ENCODE peak calls at places on chromosomes 7 and 10, in four cellular contexts. L is H1, M is GM12878, H is HepG2. N is an unnamed sample. For H3K36me3, the result is how much of the 10 kb centered on the place peaks cover.

GRCh38 chr10:12605580-12606405 is 256.4 kb downstream of the CAMK1D start:
- DNase-seq in L (no peak), M (no peak), H (peak), N (no peak)

GRCh38 chr7:778968-779451 is 51.9 kb upstream of the PRKAR1B start:
- DNase-seq in L (no peak), M (no peak), H (no peak), N (no peak)

GRCh38 chr10:4051011-4051407 is 266.0 kb upstream of the KLF6 start:
- DNase-seq in L (no peak), M (no peak), H (no peak), N (no peak)

GRCh38 chr10:116835658-116836057 is 13.6 kb upstream of the ENO4 start:
- DNase-seq in L (no peak), M (no peak), H (no peak), N (no peak)

GRCh38 chr7:29282819-29283414 is 88.3 kb downstream of the CHN2 start:
- DNase-seq in L (no peak), M (no peak), H (no peak), N (no peak)

GRCh38 chr7:44433255-44434022 is 57.0 kb downstream of the NUDCD3 start:
- DNase-seq in L (no peak), M (no peak), H (no peak), N (no peak)

GRCh38 chr10:61825617-61826016 is 75.9 kb upstream of the ARID5B start:
- DNase-seq in L (no peak), M (no peak), H (no peak), N (no peak)

GRCh38 chr10:130042386-130042785 is 68.2 kb downstream of the C10orf143 start:
- DNase-seq in L (no peak), M (no peak), H (no peak), N (no peak)

GRCh38 chr7:1662767-1663166 is 7.3 kb upstream of the ELFN1 start:
- DNase-seq in L (no peak), M (no peak), H (no peak), N (no peak)

GRCh38 chr10:17453377-17454091 is 861 bp downstream of the ST8SIA6 start:
- DNase-seq in L (peak), M (no peak), H (no peak), N (peak)

GRCh38 chr7:12802070-12802469 is 114.6 kb downstream of the ARL4A start:
- DNase-seq in L (no peak), M (no peak), H (no peak), N (no peak)

GRCh38 chr10:2456834-2457233 is 610.5 kb upstream of the PFKP start:
- DNase-seq in L (no peak), M (no peak), H (no peak), N (no peak)

GRCh38 chr7:55432937-55433784 is 68.0 kb downstream of the LANCL2 start:
- DNase-seq in L (no peak), M (no peak), H (peak), N (peak)

GRCh38 chr7:132436121-132436520 is 140.1 kb downstream of the PLXNA4 start:
- DNase-seq in L (no peak), M (no peak), H (no peak), N (no peak)

GRCh38 chr10:92857904-92858514 is 9.7 kb downstream of the EXOC6 start:
- DNase-seq in L (no peak), M (no peak), H (no peak), N (no peak)

GRCh38 chr10:95864906-95865813 is 42.6 kb upstream of the CC2D2B start:
- DNase-seq in L (no peak), M (peak), H (peak), N (peak)
- TF ChIP-seq ZNF274 in L (no peak), M (no peak), H (no peak), N (no peak)

GRCh38 chr10:94292448-94293118 is 70.2 kb downstream of the NOC3L start:
- DNase-seq in L (no peak), M (no peak), H (no peak), N (no peak)
- H3K36me3 ChIP-seq in L (under half), M (under half), H (under half), N (under half)

GRCh38 chr10:5555881-5556280 is 31.1 kb downstream of the CALML3 start:
- DNase-seq in L (no peak), M (no peak), H (no peak), N (no peak)

GRCh38 chr10:5556576-5556975 is 31.8 kb downstream of the CALML3 start:
- DNase-seq in L (no peak), M (no peak), H (no peak), N (no peak)

GRCh38 chr10:5553400-5554170 is 28.8 kb downstream of the CALML3 start:
- DNase-seq in L (no peak), M (no peak), H (no peak), N (no peak)

GRCh38 chr10:5557040-5557721 is 32.4 kb downstream of the CALML3 start:
- DNase-seq in L (no peak), M (no peak), H (no peak), N (no peak)

DNA sequence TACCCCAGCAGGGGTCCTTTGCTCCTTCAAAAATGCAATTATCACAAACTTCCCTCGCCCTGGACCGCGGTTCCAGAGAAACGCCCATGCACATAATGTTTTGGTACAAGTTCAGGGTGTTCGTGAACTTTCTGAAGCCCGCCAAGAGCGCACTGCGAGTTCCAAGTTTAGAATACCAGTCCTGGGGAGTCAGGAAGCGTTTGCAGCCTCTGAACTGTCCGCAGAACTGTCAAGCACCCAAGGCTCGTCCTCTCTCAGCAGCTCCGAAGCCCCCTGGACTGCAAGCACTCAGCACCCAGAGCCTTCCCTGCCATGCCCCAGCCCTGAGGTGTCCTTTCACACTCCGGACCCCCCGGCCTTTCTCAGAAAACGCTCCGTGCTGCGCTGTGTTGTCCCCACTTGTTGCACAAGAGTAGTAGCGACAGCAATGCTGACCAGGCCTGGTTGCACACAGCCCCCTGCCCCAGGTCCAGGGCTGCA is 30.3 kb downstream of the CALML3 start:
- DNase-seq in L (no peak), M (no peak), H (no peak), N (no peak)
- TF ChIP-seq SUZ12 in L (no peak), M (no peak), H (no peak), N (no peak)

GRCh38 chr10:124576526-124577420 is 115.2 kb downstream of the LHPP start:
- DNase-seq in L (no peak), M (no peak), H (no peak), N (no peak)

GRCh38 chr10:124573726-124574455 is 112.3 kb downstream of the LHPP start:
- DNase-seq in L (no peak), M (no peak), H (no peak), N (no peak)

GRCh38 chr10:124572751-124573150 is 111.1 kb downstream of the LHPP start:
- DNase-seq in L (no peak), M (no peak), H (no peak), N (no peak)

GRCh38 chr10:124575107-124576035 is 113.7 kb downstream of the LHPP start:
- DNase-seq in L (no peak), M (no peak), H (no peak), N (no peak)

DNA sequence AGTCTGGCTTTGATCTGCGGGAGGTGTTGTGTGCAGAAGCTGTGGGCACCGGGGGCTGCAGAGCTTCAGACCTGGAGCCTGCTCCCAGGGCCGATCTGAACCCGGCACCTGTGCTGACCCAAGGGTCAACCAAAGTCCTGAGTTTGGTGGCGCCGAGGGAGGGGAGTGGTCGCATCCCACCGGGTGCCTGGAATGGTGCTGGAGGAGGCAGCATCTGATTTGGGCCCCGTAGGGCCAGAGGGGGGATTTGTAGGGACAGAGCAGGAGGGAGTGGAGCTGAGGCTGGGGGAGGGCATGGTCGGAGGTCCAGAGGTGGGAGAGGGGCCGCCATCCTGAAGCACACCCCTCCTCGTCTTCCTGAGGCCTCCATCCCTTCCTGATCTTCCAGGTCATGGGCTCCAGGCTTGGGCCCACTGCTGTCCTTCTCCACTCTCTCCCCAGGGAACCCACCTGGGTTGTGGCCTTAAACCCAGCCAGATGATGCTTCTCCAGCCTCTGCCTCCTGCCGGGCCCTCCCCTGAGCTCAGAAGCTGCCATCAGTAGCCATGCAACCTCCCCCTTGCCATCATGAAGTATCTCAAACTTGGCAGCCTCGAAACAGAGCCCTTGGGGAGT is 112.9 kb downstream of the LHPP start:
- DNase-seq in L (no peak), M (no peak), H (no peak), N (no peak)
- TF ChIP-seq ZNF274 in L (no peak), M (no peak), H (no peak), N (no peak)

DNA sequence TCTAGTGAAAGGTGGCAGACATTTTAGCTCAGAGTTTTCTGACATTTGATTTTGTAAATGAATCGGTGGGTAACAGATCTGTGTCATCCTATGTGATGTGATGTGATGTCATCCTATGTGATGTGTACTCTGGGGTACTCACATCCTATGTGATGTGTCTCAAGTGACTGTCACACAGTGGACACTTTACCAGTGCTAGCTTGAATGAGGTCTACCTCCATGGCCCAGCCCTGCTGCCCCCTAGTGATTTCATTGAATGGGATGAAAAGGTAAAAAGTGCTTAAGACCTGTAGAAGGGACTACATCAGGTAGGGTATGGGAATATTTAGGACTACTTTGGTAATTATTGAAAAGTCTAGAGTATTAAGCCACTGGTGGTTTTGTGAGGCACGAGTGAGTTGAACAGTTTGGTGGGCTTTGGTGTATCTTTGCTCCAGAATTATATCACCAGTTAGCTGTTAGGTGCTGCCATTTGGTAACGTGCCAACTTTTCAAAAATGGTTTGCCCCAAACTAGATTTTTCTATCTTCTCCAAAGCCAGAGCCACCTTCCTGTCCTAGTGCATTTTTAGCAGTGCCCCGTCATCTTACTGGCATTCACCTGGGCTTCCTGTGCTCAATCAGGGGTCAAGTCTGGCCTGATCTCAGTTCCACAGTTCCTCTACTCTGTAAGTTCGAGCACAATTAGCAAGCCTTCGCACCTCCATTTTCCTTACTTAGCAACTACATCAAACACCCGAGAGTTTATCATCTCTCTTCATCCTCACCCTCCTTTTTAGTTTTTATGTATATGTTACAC is 9.7 kb downstream of the EIF4H start:
- DNase-seq in L (no peak), M (no peak), H (peak), N (no peak)
- H3K36me3 ChIP-seq in L (under half), M (under half), H (under half), N (half or more)